ENCODE peak calls at places on chromosomes 4 and X, in eight cellular contexts. R is NCI-H1092 treated with DMSO at 0.1 percent for 48 hours; I is HT-29; V is HFFc6; P is stimulated activated CD4-positive, alpha-beta T cell treated with anti-CD3 and anti-CD28 coated beads, Interleukin-15, amount 100 ng/mL, for 1 hour; M is activated T-cell treated with anti-CD3 and anti-CD28 coated beads for 24 hours; Y is left ventricle myocardium inferior; S is glutamatergic neuron. D is an unnamed sample.

GRCh38 chr4:15649914-15650545 is 5.1 kb downstream of the FBXL5 start:
- DNase-seq in M (peak), S (peak), R (peak), I (peak), P (no peak), Y (no peak), V (peak), D (peak)

GRCh38 chr4:48342559-48342878 is 1.2 kb downstream of the SLAIN2 start:
- DNase-seq in P (no peak), R (no peak), M (no peak), V (no peak), I (no peak), S (no peak), Y (no peak), D (no peak)

GRCh38 chrX:47112316-47112954 is 32.1 kb downstream of the NDUFB11 start:
- DNase-seq in Y (no peak), P (no peak), I (no peak), M (no peak), V (no peak), R (no peak), S (no peak), D (peak)

GRCh38 chr4:43682551-43682950 is 766.1 kb downstream of the KCTD8 start:
- DNase-seq in V (no peak), R (no peak), I (no peak), Y (no peak), M (no peak), S (no peak), P (no peak), D (no peak)

GRCh38 chrX:68947882-68948605 is 119.2 kb downstream of the EFNB1 start:
- DNase-seq in I (no peak), R (no peak), V (peak), S (no peak), Y (no peak), P (no peak), M (no peak), D (no peak)

GRCh38 chrX:148629435-148629834 is 129.0 kb downstream of the AFF2 start:
- DNase-seq in P (no peak), V (no peak), R (no peak), Y (peak), S (no peak), M (no peak), I (no peak), D (no peak)

GRCh38 chrX:50100188-50100587 is 100.6 kb downstream of the AKAP4 start:
- DNase-seq in P (no peak), S (peak), Y (no peak), V (no peak), M (no peak), I (peak), R (peak), D (peak)

GRCh38 chr4:13783800-13784411 is 156.4 kb upstream of the BOD1L1 start:
- DNase-seq in P (no peak), R (no peak), V (no peak), S (no peak), Y (no peak), I (no peak), M (no peak), D (no peak)

GRCh38 chr4:152029631-152030030 is 268.8 kb upstream of the GATB start:
- DNase-seq in I (no peak), P (no peak), Y (no peak), M (no peak), S (no peak), V (no peak), R (no peak), D (no peak)

GRCh38 chr4:4696521-4696920 is 154.7 kb upstream of the STX18 start:
- DNase-seq in R (no peak), Y (no peak), S (no peak), P (no peak), I (no peak), V (no peak), M (no peak), D (no peak)

GRCh38 chrX:39445336-39445735 is 644.1 kb downstream of the MID1IP1 start:
- DNase-seq in I (peak), M (no peak), S (no peak), P (no peak), R (peak), V (no peak), Y (no peak), D (peak)

GRCh38 chr4:137181293-137181899 is 350.9 kb downstream of the PCDH18 start:
- DNase-seq in P (no peak), I (no peak), V (no peak), S (no peak), Y (no peak), R (no peak), M (no peak), D (no peak)

GRCh38 chr4:67573193-67573592 is 14.7 kb downstream of the STAP1 start:
- DNase-seq in R (no peak), V (no peak), P (no peak), I (no peak), Y (no peak), S (no peak), M (no peak), D (no peak)

GRCh38 chr4:133996431-133997121 is 205.0 kb downstream of the PABPC4L start:
- DNase-seq in V (no peak), Y (no peak), I (peak), S (no peak), R (no peak), P (no peak), M (no peak), D (no peak)

GRCh38 chr4:153465583-153465921 is 608 bp upstream of the TMEM131L start:
- DNase-seq in P (no peak), M (no peak), R (peak), S (peak), V (peak), I (peak), Y (peak), D (peak)

GRCh38 chrX:38220936-38221386 is 290 bp upstream of the SRPX start:
- DNase-seq in I (no peak), M (no peak), S (no peak), R (no peak), V (no peak), P (no peak), Y (peak), D (no peak)